ENCODE peak calls at places on chromosomes 16 and 17, in six cellular contexts. One of them, this sample, is unnamed.

GRCh38 chr16:68434654-68435210 is 13.6 kb downstream of the SMPD3 start:
- DNase-seq in left ventricle myocardium inferior: no peak
- DNase-seq in MM.1S: no peak
- DNase-seq in H9: no peak
- DNase-seq in Calu3: peak
- DNase-seq in transverse colon: peak
- DNase-seq in this sample: no peak

GRCh38 chr17:57810740-57811632 is 38.9 kb downstream of the MRPS23 start:
- DNase-seq in left ventricle myocardium inferior: peak
- DNase-seq in MM.1S: no peak
- DNase-seq in H9: peak
- DNase-seq in Calu3: no peak
- DNase-seq in transverse colon: peak
- DNase-seq in this sample: no peak

GRCh38 chr17:7095642-7096041 is 15.6 kb upstream of the CLEC10A start:
- DNase-seq in left ventricle myocardium inferior: no peak
- DNase-seq in MM.1S: no peak
- DNase-seq in H9: no peak
- DNase-seq in Calu3: no peak
- DNase-seq in transverse colon: no peak
- DNase-seq in this sample: no peak

GRCh38 chr16:57598437-57598836 is 30.0 kb upstream of the ADGRG1 start:
- DNase-seq in left ventricle myocardium inferior: no peak
- DNase-seq in MM.1S: no peak
- DNase-seq in H9: no peak
- DNase-seq in Calu3: no peak
- DNase-seq in transverse colon: no peak
- DNase-seq in this sample: no peak

GRCh38 chr16:47056704-47057630 is 83.5 kb upstream of the DNAJA2 start:
- DNase-seq in left ventricle myocardium inferior: no peak
- DNase-seq in MM.1S: no peak
- DNase-seq in H9: no peak
- DNase-seq in Calu3: no peak
- DNase-seq in transverse colon: no peak
- DNase-seq in this sample: no peak

GRCh38 chr17:8479431-8479947 is 43.8 kb downstream of the NDEL1 start:
- DNase-seq in left ventricle myocardium inferior: peak
- DNase-seq in MM.1S: no peak
- DNase-seq in H9: no peak
- DNase-seq in Calu3: no peak
- DNase-seq in transverse colon: no peak
- DNase-seq in this sample: no peak

GRCh38 chr17:67528751-67529436 is 151.8 kb downstream of the PITPNC1 start:
- DNase-seq in left ventricle myocardium inferior: peak
- DNase-seq in MM.1S: no peak
- DNase-seq in H9: peak
- DNase-seq in Calu3: peak
- DNase-seq in transverse colon: peak
- DNase-seq in this sample: peak

GRCh38 chr17:44907696-44908470 is 7.4 kb downstream of the GFAP start:
- DNase-seq in left ventricle myocardium inferior: no peak
- DNase-seq in MM.1S: no peak
- DNase-seq in H9: no peak
- DNase-seq in Calu3: no peak
- DNase-seq in transverse colon: no peak
- DNase-seq in this sample: no peak

GRCh38 chr16:11017499-11017898 is 73.1 kb downstream of the CLEC16A start:
- DNase-seq in left ventricle myocardium inferior: no peak
- DNase-seq in MM.1S: no peak
- DNase-seq in H9: no peak
- DNase-seq in Calu3: no peak
- DNase-seq in transverse colon: no peak
- DNase-seq in this sample: no peak

GRCh38 chr16:80743273-80743672 is 61.1 kb downstream of the CDYL2 start:
- DNase-seq in left ventricle myocardium inferior: no peak
- DNase-seq in MM.1S: no peak
- DNase-seq in H9: no peak
- DNase-seq in Calu3: no peak
- DNase-seq in transverse colon: no peak
- DNase-seq in this sample: no peak

GRCh38 chr16:112153-112840 is 26.2 kb downstream of the NPRL3 start:
- DNase-seq in left ventricle myocardium inferior: no peak
- DNase-seq in MM.1S: no peak
- DNase-seq in H9: no peak
- DNase-seq in Calu3: no peak
- DNase-seq in transverse colon: no peak
- DNase-seq in this sample: no peak

GRCh38 chr17:37047631-37048104 is 98.9 kb downstream of the AATF start:
- DNase-seq in left ventricle myocardium inferior: peak
- DNase-seq in MM.1S: peak
- DNase-seq in H9: peak
- DNase-seq in Calu3: peak
- DNase-seq in transverse colon: peak
- DNase-seq in this sample: peak

GRCh38 chr16:3637371-3637923 is 17.0 kb upstream of the DNASE1 start:
- DNase-seq in left ventricle myocardium inferior: no peak
- DNase-seq in MM.1S: peak
- DNase-seq in H9: no peak
- DNase-seq in Calu3: no peak
- DNase-seq in transverse colon: peak
- DNase-seq in this sample: no peak

GRCh38 chr17:9306086-9306485 is 269.5 kb downstream of the STX8 start:
- DNase-seq in left ventricle myocardium inferior: no peak
- DNase-seq in MM.1S: no peak
- DNase-seq in H9: no peak
- DNase-seq in Calu3: no peak
- DNase-seq in transverse colon: no peak
- DNase-seq in this sample: no peak

GRCh38 chr17:79045830-79046500 is 22.0 kb downstream of the C1QTNF1 start:
- DNase-seq in left ventricle myocardium inferior: peak
- DNase-seq in MM.1S: peak
- DNase-seq in H9: peak
- DNase-seq in Calu3: peak
- DNase-seq in transverse colon: peak
- DNase-seq in this sample: peak

GRCh38 chr17:68909066-68909465 is 46.1 kb downstream of the ABCA8 start:
- DNase-seq in left ventricle myocardium inferior: no peak
- DNase-seq in MM.1S: no peak
- DNase-seq in H9: no peak
- DNase-seq in Calu3: peak
- DNase-seq in transverse colon: peak
- DNase-seq in this sample: no peak

GRCh38 chr16:58481931-58482330 is 18.0 kb upstream of the NDRG4 start:
- DNase-seq in left ventricle myocardium inferior: no peak
- DNase-seq in MM.1S: no peak
- DNase-seq in H9: no peak
- DNase-seq in Calu3: no peak
- DNase-seq in transverse colon: no peak
- DNase-seq in this sample: no peak

GRCh38 chr17:40355123-40355803 is 9.3 kb downstream of the GJD3 start:
- DNase-seq in left ventricle myocardium inferior: peak
- DNase-seq in MM.1S: no peak
- DNase-seq in H9: peak
- DNase-seq in Calu3: peak
- DNase-seq in transverse colon: peak
- DNase-seq in this sample: peak

GRCh38 chr16:49281843-49282642 is 405 bp upstream of the CBLN1 start:
- DNase-seq in left ventricle myocardium inferior: peak
- DNase-seq in MM.1S: peak
- DNase-seq in H9: peak
- DNase-seq in Calu3: no peak
- DNase-seq in transverse colon: peak
- DNase-seq in this sample: no peak

GRCh38 chr16:49282690-49283375 is 1.2 kb upstream of the CBLN1 start:
- DNase-seq in left ventricle myocardium inferior: no peak
- DNase-seq in MM.1S: peak
- DNase-seq in H9: peak
- DNase-seq in Calu3: no peak
- DNase-seq in transverse colon: no peak
- DNase-seq in this sample: no peak

GRCh38 chr16:49287572-49287971 is 5.9 kb upstream of the CBLN1 start:
- DNase-seq in left ventricle myocardium inferior: no peak
- DNase-seq in MM.1S: no peak
- DNase-seq in H9: peak
- DNase-seq in Calu3: no peak
- DNase-seq in transverse colon: no peak
- DNase-seq in this sample: no peak

GRCh38 chr16:49283376-49284049 is 1.9 kb upstream of the CBLN1 start:
- DNase-seq in left ventricle myocardium inferior: no peak
- DNase-seq in MM.1S: no peak
- DNase-seq in H9: no peak
- DNase-seq in Calu3: no peak
- DNase-seq in transverse colon: no peak
- DNase-seq in this sample: no peak

GRCh38 chr16:49284962-49285361 is 3.3 kb upstream of the CBLN1 start:
- DNase-seq in left ventricle myocardium inferior: no peak
- DNase-seq in MM.1S: no peak
- DNase-seq in H9: no peak
- DNase-seq in Calu3: no peak
- DNase-seq in transverse colon: no peak
- DNase-seq in this sample: no peak
- TF ChIP-seq CTCF in left ventricle myocardium inferior: no peak
- TF ChIP-seq CTCF in MM.1S: no peak
- TF ChIP-seq CTCF in H9: no peak
- TF ChIP-seq CTCF in Calu3: no peak
- TF ChIP-seq CTCF in transverse colon: no peak
- TF ChIP-seq CTCF in this sample: no peak

GRCh38 chr17:51189628-51190027 is 23.4 kb downstream of the NME2 start:
- DNase-seq in left ventricle myocardium inferior: no peak
- DNase-seq in MM.1S: no peak
- DNase-seq in H9: no peak
- DNase-seq in Calu3: no peak
- DNase-seq in transverse colon: no peak
- DNase-seq in this sample: no peak
- TF ChIP-seq CTCF in left ventricle myocardium inferior: no peak
- TF ChIP-seq CTCF in MM.1S: no peak
- TF ChIP-seq CTCF in H9: no peak
- TF ChIP-seq CTCF in Calu3: no peak
- TF ChIP-seq CTCF in transverse colon: no peak
- TF ChIP-seq CTCF in this sample: no peak

GRCh38 chr16:31696968-31697743 is 169.5 kb downstream of the AHSP start:
- DNase-seq in left ventricle myocardium inferior: no peak
- DNase-seq in MM.1S: peak
- DNase-seq in H9: no peak
- DNase-seq in Calu3: no peak
- DNase-seq in transverse colon: no peak
- DNase-seq in this sample: no peak
- TF ChIP-seq CTCF in left ventricle myocardium inferior: peak
- TF ChIP-seq CTCF in MM.1S: peak
- TF ChIP-seq CTCF in H9: peak
- TF ChIP-seq CTCF in Calu3: peak
- TF ChIP-seq CTCF in transverse colon: peak
- TF ChIP-seq CTCF in this sample: no peak

DNA sequence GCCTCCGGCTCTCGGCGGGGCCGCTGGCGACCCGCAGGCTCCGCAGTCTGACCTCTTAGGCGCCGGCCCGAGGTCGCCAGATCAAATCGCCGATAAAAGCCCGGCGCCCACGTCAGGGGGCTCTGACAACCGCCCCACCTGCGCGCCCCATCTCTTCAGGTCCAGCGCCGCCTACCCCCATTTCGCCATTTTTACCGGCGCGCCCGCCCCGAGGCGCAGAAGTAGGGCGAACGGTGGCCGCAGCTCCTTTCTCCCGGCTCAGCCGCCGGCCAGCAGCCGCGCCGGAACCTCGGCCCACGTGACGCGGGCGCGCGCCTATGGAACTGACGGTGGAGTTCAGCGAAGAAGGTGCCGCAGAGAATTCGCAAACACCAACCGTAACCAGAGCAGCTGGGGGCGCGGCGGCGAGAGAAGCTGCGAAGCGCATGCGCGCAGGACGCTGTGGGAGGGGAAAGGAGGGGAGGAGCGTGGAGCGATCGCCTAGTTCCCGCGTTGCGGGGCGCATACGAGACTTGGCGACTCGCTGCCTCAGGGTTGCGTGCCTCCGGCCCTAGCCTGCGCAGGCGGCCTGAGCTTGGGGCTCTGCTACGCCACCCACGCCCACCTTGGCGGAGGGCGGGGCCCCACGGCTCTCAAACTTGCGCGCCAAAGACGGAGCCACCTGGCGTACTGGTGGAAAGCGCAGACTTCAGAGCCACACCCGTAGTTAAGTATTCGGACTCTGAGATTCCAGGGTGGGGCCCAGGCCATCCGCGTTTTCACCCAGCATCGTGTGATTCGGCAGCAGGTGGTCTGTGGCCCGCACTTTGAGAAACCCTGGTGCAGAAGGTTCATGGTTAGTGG is at the start of gene TRIM37:
- DNase-seq in left ventricle myocardium inferior: peak
- DNase-seq in MM.1S: peak
- DNase-seq in H9: peak
- DNase-seq in Calu3: peak
- DNase-seq in transverse colon: peak
- DNase-seq in this sample: peak
- TF ChIP-seq CTCF in left ventricle myocardium inferior: peak
- TF ChIP-seq CTCF in MM.1S: no peak
- TF ChIP-seq CTCF in H9: no peak
- TF ChIP-seq CTCF in Calu3: no peak
- TF ChIP-seq CTCF in transverse colon: no peak
- TF ChIP-seq CTCF in this sample: no peak

DNA sequence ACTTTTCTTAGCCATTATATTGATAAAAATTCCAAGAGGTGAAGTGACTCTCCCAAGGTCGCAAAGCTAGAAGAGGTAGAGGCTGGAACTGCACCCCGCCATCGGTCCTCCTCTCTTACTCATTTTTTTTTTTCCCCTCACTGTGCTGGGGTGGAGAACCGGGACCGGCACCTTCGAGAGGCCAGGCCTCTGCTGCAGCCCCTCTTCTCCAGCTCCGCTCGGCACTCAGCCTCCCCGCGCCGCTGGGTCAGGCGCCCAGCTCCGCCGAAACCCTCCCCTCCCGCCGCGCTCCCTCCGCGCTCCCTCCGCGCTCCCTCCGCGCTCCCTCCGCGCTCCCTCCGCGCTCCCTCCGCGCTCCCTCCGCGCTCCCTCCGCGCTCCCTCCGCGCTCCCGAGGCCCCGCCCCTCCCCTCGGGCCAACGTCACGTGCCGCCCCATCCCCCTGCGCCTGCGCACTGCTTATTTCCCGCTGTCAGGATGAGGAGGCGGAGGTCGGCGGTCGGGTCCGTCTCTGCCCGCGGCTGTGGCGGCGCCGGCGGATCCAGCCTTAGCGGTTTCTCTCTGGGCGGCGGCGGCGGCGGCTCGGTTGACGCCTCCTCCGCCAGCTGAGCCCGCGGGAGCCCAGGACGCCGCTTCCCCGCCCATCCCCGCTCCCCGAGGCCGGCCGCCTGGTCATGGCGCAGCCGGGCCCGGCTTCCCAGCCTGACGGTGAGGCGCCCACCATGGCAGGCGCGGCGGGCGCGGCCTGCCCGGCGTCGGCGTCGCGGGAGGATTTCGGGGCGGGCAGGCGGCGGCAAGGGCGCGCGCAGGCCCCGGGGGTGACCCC is at the start of gene RABEP1:
- DNase-seq in left ventricle myocardium inferior: peak
- DNase-seq in MM.1S: peak
- DNase-seq in H9: peak
- DNase-seq in Calu3: peak
- DNase-seq in transverse colon: peak
- DNase-seq in this sample: peak
- TF ChIP-seq CTCF in left ventricle myocardium inferior: peak
- TF ChIP-seq CTCF in MM.1S: peak
- TF ChIP-seq CTCF in H9: peak
- TF ChIP-seq CTCF in Calu3: no peak
- TF ChIP-seq CTCF in transverse colon: no peak
- TF ChIP-seq CTCF in this sample: no peak

GRCh38 chr17:80364091-80364691 is 50.8 kb upstream of the ENDOV start:
- DNase-seq in left ventricle myocardium inferior: no peak
- DNase-seq in MM.1S: no peak
- DNase-seq in H9: peak
- DNase-seq in Calu3: no peak
- DNase-seq in transverse colon: no peak
- DNase-seq in this sample: no peak
- TF ChIP-seq CTCF in left ventricle myocardium inferior: peak
- TF ChIP-seq CTCF in MM.1S: peak
- TF ChIP-seq CTCF in H9: peak
- TF ChIP-seq CTCF in Calu3: no peak
- TF ChIP-seq CTCF in transverse colon: no peak
- TF ChIP-seq CTCF in this sample: no peak

This sample was measured in omental fat pad.